ENCODE peak calls at places on chromosomes 2 and 18, in nine cellular contexts. O is fibroblast of pulmonary artery, G is HCT116, F is WTC11, A is fibroblast of villous mesenchyme, P is MCF 10A, B is endodermal cell, U is left ventricle myocardium inferior, M is right lobe of liver. D is an unnamed sample.
A peak's percentile ranks its signal among the peaks of the same experiment; 100 is the strongest.

GRCh38 chr18:470661-471501 is 29.6 kb downstream of the COLEC12 start:
- DNase-seq in O (peak; percentile 86), G (no peak), F (no peak), A (peak; percentile 72), P (peak; percentile 70), B (no peak), U (no peak), M (no peak), D (no peak)

GRCh38 chr2:231640646-231641111 is 48.0 kb downstream of the TEX44 start:
- DNase-seq in O (peak; percentile 36), G (peak; percentile 65), F (no peak), A (peak; percentile 30), P (no peak), B (no peak), U (peak; percentile 51), M (no peak), D (no peak)

GRCh38 chr18:30457156-30457555 is 585.4 kb downstream of the DSC3 start:
- DNase-seq in O (no peak), G (peak; percentile 1), F (no peak), A (no peak), P (peak; percentile 18), B (no peak), U (no peak), M (no peak), D (no peak)

GRCh38 chr2:235064980-235065379 is 113.2 kb downstream of the SH3BP4 start:
- DNase-seq in O (no peak), G (no peak), F (no peak), A (no peak), P (no peak), B (no peak), U (no peak), M (no peak), D (no peak)

GRCh38 chr2:157182834-157183396 is 74.6 kb upstream of the GALNT5 start:
- DNase-seq in O (peak; percentile 98), G (no peak), F (no peak), A (peak; percentile 90), P (peak; percentile 91), B (no peak), U (no peak), M (no peak), D (no peak)

GRCh38 chr18:7457276-7457675 is 109.8 kb upstream of the PTPRM start:
- DNase-seq in O (no peak), G (no peak), F (no peak), A (no peak), P (no peak), B (no peak), U (no peak), M (no peak), D (no peak)

GRCh38 chr18:10926565-10927194 is 222.7 kb downstream of the PIEZO2 start:
- DNase-seq in O (peak; percentile 70), G (no peak), F (no peak), A (peak; percentile 70), P (peak; percentile 33), B (no peak), U (no peak), M (no peak), D (peak; percentile 11)

GRCh38 chr2:234768608-234769196 is 183.1 kb upstream of the SH3BP4 start:
- DNase-seq in O (no peak), G (no peak), F (no peak), A (no peak), P (no peak), B (no peak), U (no peak), M (no peak), D (no peak)

GRCh38 chr18:29123706-29124530 is 947.0 kb upstream of the CDH2 start:
- DNase-seq in O (peak; percentile 55), G (no peak), F (no peak), A (peak; percentile 15), P (peak; percentile 5), B (no peak), U (no peak), M (no peak), D (no peak)
- TF ChIP-seq CTCF in O (no peak), G (no peak), F (no peak), A (no peak), P (no peak), B (no peak), U (no peak), M (no peak), D (no peak)

DNA sequence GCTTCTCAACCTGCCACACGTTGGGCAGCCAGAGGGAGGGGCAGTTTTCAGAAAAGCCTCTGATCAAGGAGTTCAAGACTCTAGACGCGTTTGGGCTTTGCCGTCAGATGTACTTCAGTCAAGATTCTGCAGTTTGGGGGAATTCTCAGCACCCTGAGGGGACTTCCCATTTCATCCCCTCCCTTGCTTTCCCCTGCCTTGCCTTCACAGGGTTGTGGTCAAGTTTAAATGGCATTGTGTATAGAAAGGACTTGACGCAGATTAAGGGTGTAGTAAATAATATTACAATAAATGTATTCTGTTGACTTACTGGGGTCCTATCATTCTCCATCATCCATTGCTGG is 198.3 kb upstream of the NABP1 start:
- DNase-seq in O (no peak), G (no peak), F (no peak), A (no peak), P (no peak), B (no peak), U (no peak), M (no peak), D (no peak)
- TF ChIP-seq CTCF in O (no peak), G (no peak), F (no peak), A (no peak), P (no peak), B (peak; percentile 18), U (no peak), M (no peak), D (no peak)

GRCh38 chr2:105888625-105889024 is 143.9 kb downstream of the NCK2 start:
- DNase-seq in O (no peak), G (peak; percentile 7), F (no peak), A (no peak), P (peak; percentile 32), B (peak; percentile 74), U (no peak), M (no peak), D (no peak)
- TF ChIP-seq CTCF in O (no peak), G (peak; percentile 47), F (no peak), A (peak; percentile 18), P (no peak), B (peak; percentile 67), U (no peak), M (no peak), D (no peak)

DNA sequence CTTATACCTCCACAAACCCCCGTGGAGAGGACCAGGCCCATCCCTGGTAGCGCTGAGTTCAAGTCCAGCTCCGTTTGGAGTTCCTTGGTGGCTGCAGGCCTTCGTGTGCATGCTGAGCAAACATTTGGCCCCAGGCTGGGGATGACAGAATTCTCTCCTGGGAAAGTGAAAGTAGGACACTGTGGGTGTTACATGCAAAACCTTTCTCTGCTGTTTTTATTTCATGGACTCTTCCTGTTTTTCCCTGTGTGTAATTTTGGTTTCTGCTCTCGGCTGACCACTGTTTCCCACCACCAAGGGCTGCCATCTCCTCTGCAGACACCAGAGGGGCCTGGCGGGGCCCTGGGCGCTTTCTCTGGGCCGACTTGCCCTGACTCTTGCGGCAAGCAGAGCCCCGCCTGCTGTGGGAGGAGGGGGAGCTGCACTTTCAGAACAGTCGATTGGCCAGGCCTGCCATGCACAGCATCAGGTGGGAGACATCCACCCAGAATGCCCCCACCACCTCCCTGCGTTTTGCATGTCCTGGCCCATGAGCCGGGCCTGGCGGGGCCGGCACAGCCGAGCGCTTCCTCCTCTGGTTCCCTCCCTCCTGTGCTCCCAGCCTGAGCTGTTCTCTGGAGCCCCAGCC is 102.4 kb downstream of the CABLES1 start:
- DNase-seq in O (peak; percentile 64), G (no peak), F (peak; percentile 57), A (peak; percentile 71), P (no peak), B (peak; percentile 77), U (peak; percentile 43), M (peak; percentile 77), D (peak; percentile 42)
- TF ChIP-seq CTCF in O (peak; percentile 38), G (no peak), F (no peak), A (peak; percentile 51), P (no peak), B (peak; percentile 67), U (peak; percentile 45), M (no peak), D (no peak)

GRCh38 chr2:8509613-8510012 is 172.2 kb upstream of the ID2 start:
- DNase-seq in O (no peak), G (no peak), F (no peak), A (no peak), P (no peak), B (no peak), U (no peak), M (no peak), D (no peak)
- TF ChIP-seq CTCF in O (no peak), G (no peak), F (no peak), A (no peak), P (no peak), B (no peak), U (no peak), M (no peak), D (no peak)

GRCh38 chr18:51150430-51150746 is 47.1 kb downstream of the MEX3C start:
- DNase-seq in O (no peak), G (no peak), F (no peak), A (no peak), P (no peak), B (no peak), U (no peak), M (peak; percentile 78), D (no peak)

GRCh38 chr18:51149605-51150429 is 47.7 kb downstream of the MEX3C start:
- DNase-seq in O (peak; percentile 60), G (no peak), F (no peak), A (peak; percentile 28), P (peak; percentile 79), B (no peak), U (no peak), M (no peak), D (no peak)

GRCh38 chr18:51153659-51154371 is 43.7 kb downstream of the MEX3C start:
- DNase-seq in O (no peak), G (no peak), F (no peak), A (no peak), P (no peak), B (no peak), U (no peak), M (no peak), D (no peak)

GRCh38 chr18:51151185-51151567 is 46.3 kb downstream of the MEX3C start:
- DNase-seq in O (no peak), G (no peak), F (no peak), A (no peak), P (no peak), B (no peak), U (no peak), M (no peak), D (no peak)

GRCh38 chr18:51151568-51152511 is 45.6 kb downstream of the MEX3C start:
- DNase-seq in O (no peak), G (no peak), F (no peak), A (no peak), P (no peak), B (no peak), U (no peak), M (no peak), D (no peak)
- TF ChIP-seq CTCF in O (no peak), G (no peak), F (no peak), A (no peak), P (no peak), B (peak; percentile 39), U (no peak), M (no peak), D (no peak)

GRCh38 chr2:9965119-9965822 is 13.8 kb downstream of the GRHL1 start:
- DNase-seq in O (no peak), G (no peak), F (no peak), A (no peak), P (no peak), B (no peak), U (no peak), M (no peak), D (no peak)
- TF ChIP-seq CTCF in O (no peak), G (no peak), F (no peak), A (no peak), P (no peak), B (no peak), U (no peak), M (no peak), D (no peak)